ENCODE peak calls at places on chromosomes 6 and 20, in seven cellular contexts. K is left lobe of liver; J is NCI-H2171 treated with DMSO at 0.1 percent for 48 hours; F is nephron progenitor cell; B is activated CD8-positive, alpha-beta T cell treated with anti-CD3 and anti-CD28 coated beads for 36 hours; T is adrenal gland; O is substantia nigra. L is an unnamed sample.

GRCh38 chr6:41161380-41161779 is 1.5 kb downstream of the TREM2 start:
- DNase-seq in K (no peak), J (no peak), F (no peak), B (no peak), T (no peak), O (no peak), L (no peak)

GRCh38 chr6:164124986-164125385 is 710.5 kb downstream of the QKI start:
- DNase-seq in K (no peak), J (no peak), F (no peak), B (no peak), T (no peak), O (no peak), L (no peak)

GRCh38 chr6:150539568-150539967 is 60.1 kb upstream of the PLEKHG1 start:
- DNase-seq in K (no peak), J (no peak), F (no peak), B (no peak), T (no peak), O (no peak), L (no peak)

GRCh38 chr20:58342104-58342945 is 32.8 kb downstream of the RAB22A start:
- DNase-seq in K (no peak), J (no peak), F (no peak), B (no peak), T (no peak), O (no peak), L (no peak)

GRCh38 chr6:68958327-68958726 is 323.2 kb downstream of the ADGRB3 start:
- DNase-seq in K (no peak), J (peak; percentile 55), F (no peak), B (no peak), T (no peak), O (no peak), L (no peak)

GRCh38 chr6:32796848-32797776 is 19.7 kb downstream of the HLA-DOB start:
- DNase-seq in K (peak; percentile 73), J (peak; percentile 33), F (peak; percentile 89), B (peak; percentile 90), T (peak; percentile 87), O (no peak), L (peak; percentile 64)

GRCh38 chr6:36441307-36441894 is 1.3 kb downstream of the PXT1 start:
- DNase-seq in K (peak; percentile 97), J (peak; percentile 81), F (peak; percentile 41), B (peak; percentile 95), T (peak; percentile 97), O (peak; percentile 87), L (peak; percentile 72)

GRCh38 chr6:161101517-161101916 is 109.9 kb downstream of the MAP3K4 start:
- DNase-seq in K (no peak), J (no peak), F (peak; percentile 11), B (no peak), T (no peak), O (no peak), L (no peak)

GRCh38 chr6:41756354-41756753 is 9.2 kb upstream of the PGC start:
- DNase-seq in K (no peak), J (no peak), F (no peak), B (no peak), T (no peak), O (no peak), L (no peak)

GRCh38 chr6:61751986-61752385 is 534.0 kb downstream of the KHDRBS2 start:
- DNase-seq in K (no peak), J (no peak), F (no peak), B (no peak), T (no peak), O (no peak), L (no peak)

GRCh38 chr6:163490826-163491577 is 76.5 kb downstream of the QKI start:
- DNase-seq in K (peak; percentile 71), J (no peak), F (no peak), B (peak; percentile 41), T (peak; percentile 74), O (no peak), L (no peak)

GRCh38 chr20:61744691-61745396 is 320.8 kb downstream of the TAF4 start:
- DNase-seq in K (no peak), J (no peak), F (no peak), B (no peak), T (no peak), O (no peak), L (no peak)

GRCh38 chr6:33702345-33702977 is 9.0 kb downstream of the UQCC2 start:
- DNase-seq in K (no peak), J (peak; percentile 12), F (no peak), B (peak; percentile 44), T (peak; percentile 68), O (no peak), L (no peak)

GRCh38 chr6:45983041-45983440 is 32.6 kb downstream of the CLIC5 start:
- DNase-seq in K (no peak), J (no peak), F (no peak), B (no peak), T (no peak), O (no peak), L (no peak)

GRCh38 chr20:8385247-8385646 is 253.2 kb downstream of the PLCB1 start:
- DNase-seq in K (no peak), J (peak; percentile 94), F (no peak), B (no peak), T (no peak), O (no peak), L (no peak)

GRCh38 chr20:59820204-59821041 is 113.0 kb downstream of the SYCP2 start:
- DNase-seq in K (no peak), J (peak; percentile 86), F (no peak), B (no peak), T (no peak), O (peak; percentile 64), L (no peak)

GRCh38 chr20:23783447-23783846 is 32.7 kb upstream of the CST1 start:
- DNase-seq in K (no peak), J (no peak), F (no peak), B (no peak), T (no peak), O (no peak), L (no peak)

GRCh38 chr6:41306187-41306854 is 19.8 kb upstream of the TREM1 start:
- DNase-seq in K (no peak), J (peak; percentile 82), F (peak; percentile 49), B (peak; percentile 70), T (peak; percentile 54), O (no peak), L (no peak)

GRCh38 chr20:18394363-18394762 is 72.5 kb downstream of the DZANK1 start:
- DNase-seq in K (no peak), J (no peak), F (peak; percentile 11), B (no peak), T (no peak), O (no peak), L (no peak)

GRCh38 chr20:39097889-39098288 is 135.7 kb downstream of the DHX35 start:
- DNase-seq in K (no peak), J (no peak), F (no peak), B (no peak), T (no peak), O (no peak), L (no peak)